ENCODE peak calls at places on chromosomes 5 and 9, in five cellular contexts. One of them, this sample, is unnamed.

GRCh38 chr9:23526806-23527205 is 299.2 kb downstream of the ELAVL2 start:
- DNase-seq in left ventricle myocardium inferior: no peak
- DNase-seq in heart right ventricle: no peak
- DNase-seq in iris pigment epithelial cell: peak; percentile 8
- DNase-seq in NCI-H1436: no peak
- DNase-seq in this sample: no peak

GRCh38 chr9:69085523-69086283 is 50.2 kb downstream of the FXN start:
- DNase-seq in left ventricle myocardium inferior: no peak
- DNase-seq in heart right ventricle: no peak
- DNase-seq in iris pigment epithelial cell: peak; percentile 70
- DNase-seq in NCI-H1436: no peak
- DNase-seq in this sample: no peak

GRCh38 chr9:15079989-15080388 is 169.8 kb upstream of the FREM1 start:
- DNase-seq in left ventricle myocardium inferior: no peak
- DNase-seq in heart right ventricle: no peak
- DNase-seq in iris pigment epithelial cell: no peak
- DNase-seq in NCI-H1436: no peak
- DNase-seq in this sample: no peak

GRCh38 chr5:180380441-180380840 is 27.3 kb upstream of the GFPT2 start:
- DNase-seq in left ventricle myocardium inferior: no peak
- DNase-seq in heart right ventricle: no peak
- DNase-seq in iris pigment epithelial cell: no peak
- DNase-seq in NCI-H1436: no peak
- DNase-seq in this sample: no peak

GRCh38 chr9:1083325-1083913 is 33.3 kb downstream of the DMRT2 start:
- DNase-seq in left ventricle myocardium inferior: peak; percentile 21
- DNase-seq in heart right ventricle: peak; percentile 27
- DNase-seq in iris pigment epithelial cell: peak; percentile 5
- DNase-seq in NCI-H1436: peak; percentile 2
- DNase-seq in this sample: no peak

GRCh38 chr9:14168381-14168780 is 145.6 kb downstream of the NFIB start:
- DNase-seq in left ventricle myocardium inferior: no peak
- DNase-seq in heart right ventricle: no peak
- DNase-seq in iris pigment epithelial cell: no peak
- DNase-seq in NCI-H1436: no peak
- DNase-seq in this sample: no peak

GRCh38 chr5:157306690-157307089 is 40.8 kb downstream of the CYFIP2 start:
- DNase-seq in left ventricle myocardium inferior: no peak
- DNase-seq in heart right ventricle: no peak
- DNase-seq in iris pigment epithelial cell: no peak
- DNase-seq in NCI-H1436: no peak
- DNase-seq in this sample: no peak

GRCh38 chr9:111233963-111234362 is 96.1 kb downstream of the OR2K2 start:
- DNase-seq in left ventricle myocardium inferior: no peak
- DNase-seq in heart right ventricle: no peak
- DNase-seq in iris pigment epithelial cell: no peak
- DNase-seq in NCI-H1436: no peak
- DNase-seq in this sample: no peak

GRCh38 chr9:6488395-6488794 is 75.4 kb downstream of the UHRF2 start:
- DNase-seq in left ventricle myocardium inferior: no peak
- DNase-seq in heart right ventricle: no peak
- DNase-seq in iris pigment epithelial cell: no peak
- DNase-seq in NCI-H1436: no peak
- DNase-seq in this sample: no peak

GRCh38 chr9:137307255-137308101 is 5.4 kb upstream of the NRARP start:
- DNase-seq in left ventricle myocardium inferior: peak; percentile 15
- DNase-seq in heart right ventricle: peak; percentile 16
- DNase-seq in iris pigment epithelial cell: no peak
- DNase-seq in NCI-H1436: no peak
- DNase-seq in this sample: peak; percentile 74

GRCh38 chr5:147200001-147200400 is 34.8 kb upstream of the STK32A start:
- DNase-seq in left ventricle myocardium inferior: no peak
- DNase-seq in heart right ventricle: no peak
- DNase-seq in iris pigment epithelial cell: no peak
- DNase-seq in NCI-H1436: no peak
- DNase-seq in this sample: no peak

GRCh38 chr5:173774212-173774850 is 113.8 kb upstream of the CPEB4 start:
- DNase-seq in left ventricle myocardium inferior: peak; percentile 52
- DNase-seq in heart right ventricle: peak; percentile 41
- DNase-seq in iris pigment epithelial cell: no peak
- DNase-seq in NCI-H1436: no peak
- DNase-seq in this sample: no peak

GRCh38 chr5:93058309-93058708 is 522.7 kb downstream of the NR2F1-AS1 start:
- DNase-seq in left ventricle myocardium inferior: no peak
- DNase-seq in heart right ventricle: no peak
- DNase-seq in iris pigment epithelial cell: peak; percentile 97
- DNase-seq in NCI-H1436: no peak
- DNase-seq in this sample: no peak

GRCh38 chr5:67058998-67059746 is 137.4 kb downstream of the CD180 start:
- DNase-seq in left ventricle myocardium inferior: no peak
- DNase-seq in heart right ventricle: peak; percentile 14
- DNase-seq in iris pigment epithelial cell: no peak
- DNase-seq in NCI-H1436: no peak
- DNase-seq in this sample: no peak

GRCh38 chr5:89972901-89973300 is 436.7 kb downstream of the CETN3 start:
- DNase-seq in left ventricle myocardium inferior: no peak
- DNase-seq in heart right ventricle: no peak
- DNase-seq in iris pigment epithelial cell: peak; percentile 26
- DNase-seq in NCI-H1436: no peak
- DNase-seq in this sample: no peak

GRCh38 chr5:134374234-134374633 is 2.9 kb downstream of the UBE2B start:
- DNase-seq in left ventricle myocardium inferior: no peak
- DNase-seq in heart right ventricle: no peak
- DNase-seq in iris pigment epithelial cell: no peak
- DNase-seq in NCI-H1436: no peak
- DNase-seq in this sample: no peak

GRCh38 chr5:115571441-115571878 is 26.9 kb upstream of the FEM1C start:
- DNase-seq in left ventricle myocardium inferior: no peak
- DNase-seq in heart right ventricle: no peak
- DNase-seq in iris pigment epithelial cell: no peak
- DNase-seq in NCI-H1436: no peak
- DNase-seq in this sample: no peak

GRCh38 chr5:154367101-154367500 is 78.7 kb upstream of the SAP30L start:
- DNase-seq in left ventricle myocardium inferior: no peak
- DNase-seq in heart right ventricle: no peak
- DNase-seq in iris pigment epithelial cell: peak; percentile 85
- DNase-seq in NCI-H1436: no peak
- DNase-seq in this sample: no peak

GRCh38 chr5:135944967-135945560 is 9.7 kb downstream of the LECT2 start:
- DNase-seq in left ventricle myocardium inferior: no peak
- DNase-seq in heart right ventricle: no peak
- DNase-seq in iris pigment epithelial cell: peak; percentile 85
- DNase-seq in NCI-H1436: peak; percentile 71
- DNase-seq in this sample: no peak

GRCh38 chr9:68505681-68506409 is 34.8 kb downstream of the TMEM252 start:
- DNase-seq in left ventricle myocardium inferior: no peak
- DNase-seq in heart right ventricle: no peak
- DNase-seq in iris pigment epithelial cell: no peak
- DNase-seq in NCI-H1436: no peak
- DNase-seq in this sample: no peak